ENCODE peak calls at places on chromosomes 5 and 9, in five cellular contexts. I is transverse colon, T is adrenal gland, O is fibroblast of lung, P is upper lobe of left lung. Y is an unnamed sample.

GRCh38 chr9:76810377-76810957 is 46.2 kb downstream of the PCA3 start:
- DNase-seq in I (peak; percentile 55), T (peak; percentile 56), O (peak; percentile 53), P (peak; percentile 24), Y (peak; percentile 81)

GRCh38 chr9:95626885-95627558 is 110.3 kb upstream of the PTCH1 start:
- DNase-seq in I (peak; percentile 49), T (peak; percentile 17), O (no peak), P (peak; percentile 52), Y (no peak)

GRCh38 chr5:45533692-45534091 is 162.5 kb downstream of the HCN1 start:
- DNase-seq in I (no peak), T (no peak), O (no peak), P (no peak), Y (no peak)

GRCh38 chr9:84669293-84670105 is at the start of gene NTRK2:
- DNase-seq in I (no peak), T (no peak), O (peak; percentile 46), P (no peak), Y (peak; percentile 58)

GRCh38 chr5:159207616-159208507 is 1.5 kb downstream of the RNF145 start:
- DNase-seq in I (peak; percentile 82), T (peak; percentile 89), O (peak; percentile 91), P (peak; percentile 81), Y (peak; percentile 85)

GRCh38 chr5:39801306-39801705 is 376.5 kb upstream of the DAB2 start:
- DNase-seq in I (no peak), T (no peak), O (no peak), P (no peak), Y (no peak)

GRCh38 chr5:138305797-138306196 is 25.8 kb downstream of the CDC25C start:
- DNase-seq in I (no peak), T (peak; percentile 81), O (no peak), P (peak; percentile 24), Y (no peak)

GRCh38 chr5:155128786-155129512 is 115.4 kb downstream of the KIF4B start:
- DNase-seq in I (no peak), T (peak; percentile 84), O (no peak), P (no peak), Y (no peak)

GRCh38 chr5:137605377-137605776 is 106.3 kb upstream of the SPOCK1 start:
- DNase-seq in I (no peak), T (no peak), O (peak; percentile 35), P (no peak), Y (peak; percentile 30)

GRCh38 chr9:93898502-93899426 is 56.4 kb downstream of the BARX1 start:
- DNase-seq in I (peak; percentile 5), T (no peak), O (no peak), P (peak; percentile 5), Y (no peak)

GRCh38 chr9:80012557-80013330 is 441.0 kb downstream of the TLE4 start:
- DNase-seq in I (no peak), T (no peak), O (no peak), P (no peak), Y (no peak)

GRCh38 chr5:89301572-89302025 is 418.6 kb upstream of the MEF2C start:
- DNase-seq in I (peak; percentile 9), T (no peak), O (no peak), P (no peak), Y (no peak)

GRCh38 chr5:179323026-179323571 is 22.2 kb downstream of the ADAMTS2 start:
- DNase-seq in I (no peak), T (no peak), O (no peak), P (no peak), Y (no peak)

GRCh38 chr9:1881708-1882351 is 133.3 kb upstream of the SMARCA2 start:
- DNase-seq in I (no peak), T (no peak), O (no peak), P (no peak), Y (no peak)

GRCh38 chr9:104572612-104573011 is 3.6 kb downstream of the OR13C8 start:
- DNase-seq in I (no peak), T (no peak), O (no peak), P (no peak), Y (no peak)

GRCh38 chr5:8848362-8848761 is 697.5 kb downstream of the SEMA5A start:
- DNase-seq in I (no peak), T (no peak), O (no peak), P (no peak), Y (no peak)

GRCh38 chr9:88697764-88698436 is 162.9 kb downstream of the NXNL2 start:
- DNase-seq in I (no peak), T (no peak), O (peak; percentile 9), P (no peak), Y (no peak)

GRCh38 chr5:82406200-82406773 is 128.1 kb upstream of the RPS23 start:
- DNase-seq in I (no peak), T (peak; percentile 31), O (peak; percentile 96), P (peak; percentile 51), Y (no peak)

GRCh38 chr5:146588331-146588730 is 72.3 kb upstream of the GPR151 start:
- DNase-seq in I (no peak), T (no peak), O (peak; percentile 59), P (no peak), Y (no peak)

GRCh38 chr9:109716631-109717030 is 63.4 kb upstream of the PALM2AKAP2 start:
- DNase-seq in I (no peak), T (no peak), O (peak; percentile 26), P (no peak), Y (no peak)

GRCh38 chr5:139733698-139734491 is 61.7 kb upstream of the PSD2 start:
- DNase-seq in I (peak; percentile 56), T (no peak), O (no peak), P (no peak), Y (no peak)

GRCh38 chr9:136342191-136343120 is 15.1 kb downstream of the GPSM1 start:
- DNase-seq in I (peak; percentile 87), T (peak; percentile 87), O (peak; percentile 70), P (peak; percentile 92), Y (peak; percentile 80)

GRCh38 chr5:74063821-74064598 is 438.0 kb downstream of the ARHGEF28 start:
- DNase-seq in I (no peak), T (no peak), O (peak; percentile 98), P (no peak), Y (peak; percentile 83)

GRCh38 chr9:98185021-98185567 is 7.3 kb downstream of the CORO2A start:
- DNase-seq in I (no peak), T (no peak), O (no peak), P (no peak), Y (no peak)

GRCh38 chr5:147101654-147102053 is 133.2 kb upstream of the STK32A start:
- DNase-seq in I (no peak), T (peak; percentile 54), O (peak; percentile 35), P (no peak), Y (no peak)

GRCh38 chr5:132264546-132265335 is 7.2 kb downstream of the PDLIM4 start:
- DNase-seq in I (no peak), T (no peak), O (no peak), P (no peak), Y (no peak)

GRCh38 chr9:137752426-137752825 is 125.2 kb upstream of the CACNA1B start:
- DNase-seq in I (no peak), T (no peak), O (no peak), P (no peak), Y (no peak)

GRCh38 chr5:83277154-83277553 is 194.4 kb upstream of the VCAN start:
- DNase-seq in I (no peak), T (no peak), O (no peak), P (no peak), Y (no peak)

GRCh38 chr5:137750436-137750835 is 3.7 kb downstream of the HNRNPA0 start:
- DNase-seq in I (no peak), T (no peak), O (no peak), P (no peak), Y (no peak)

GRCh38 chr9:91207889-91208651 is 153.6 kb downstream of the AUH start:
- DNase-seq in I (no peak), T (no peak), O (peak; percentile 58), P (no peak), Y (peak; percentile 84)

GRCh38 chr5:178227138-178227659 is 5.4 kb downstream of the PHYKPL start:
- DNase-seq in I (no peak), T (no peak), O (peak; percentile 57), P (no peak), Y (no peak)

GRCh38 chr5:112270299-112271293 is 148.5 kb downstream of the EPB41L4A start:
- DNase-seq in I (no peak), T (no peak), O (no peak), P (no peak), Y (peak; percentile 61)

GRCh38 chr5:83715316-83716060 is 5.2 kb downstream of the HAPLN1 start:
- DNase-seq in I (no peak), T (no peak), O (peak; percentile 40), P (no peak), Y (no peak)

GRCh38 chr5:76367623-76368366 is 35.3 kb upstream of the IQGAP2 start:
- DNase-seq in I (no peak), T (no peak), O (peak; percentile 24), P (no peak), Y (no peak)

GRCh38 chr5:168288349-168289245 is 2.8 kb upstream of the WWC1 start:
- DNase-seq in I (peak; percentile 83), T (peak; percentile 49), O (peak; percentile 35), P (peak; percentile 71), Y (no peak)
- H3K27ac ChIP-seq in I (peak overlapping the region; percentile 58), T (no peak overlapping the region), O (no peak overlapping the region), P (peak overlapping the region; percentile 67), Y (no peak overlapping the region)

GRCh38 chr9:5773324-5773999 is 59.5 kb downstream of the ERMP1 start:
- DNase-seq in I (no peak), T (no peak), O (peak; percentile 51), P (no peak), Y (no peak)
- TF ChIP-seq CTCF in I (no peak), T (no peak), O (no peak), P (no peak), Y (peak; percentile 17)

DNA sequence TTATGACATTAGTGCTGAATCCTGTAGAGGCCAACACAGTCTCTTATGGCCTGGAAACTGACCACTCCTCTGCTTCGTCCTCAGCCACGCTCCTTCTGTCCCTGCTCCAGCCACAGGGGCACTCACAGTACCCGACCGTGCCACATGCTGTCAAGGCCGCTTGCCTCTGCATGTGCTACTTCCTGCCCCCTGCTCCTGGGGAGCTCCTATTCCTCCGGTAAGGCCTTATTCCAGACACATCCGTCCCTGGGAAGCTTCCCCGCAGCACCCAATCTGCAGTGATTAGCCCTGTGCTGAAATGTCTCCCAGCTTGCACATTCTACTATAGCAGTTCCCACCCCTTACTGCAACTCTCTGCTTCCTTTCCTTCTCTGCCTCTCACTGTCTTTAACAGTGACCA is 187.5 kb downstream of the CRB2 start:
- DNase-seq in I (no peak), T (no peak), O (no peak), P (no peak), Y (no peak)
- H3K27ac ChIP-seq in I (no peak overlapping the region), T (no peak overlapping the region), O (no peak overlapping the region), P (no peak overlapping the region), Y (no peak overlapping the region)

DNA sequence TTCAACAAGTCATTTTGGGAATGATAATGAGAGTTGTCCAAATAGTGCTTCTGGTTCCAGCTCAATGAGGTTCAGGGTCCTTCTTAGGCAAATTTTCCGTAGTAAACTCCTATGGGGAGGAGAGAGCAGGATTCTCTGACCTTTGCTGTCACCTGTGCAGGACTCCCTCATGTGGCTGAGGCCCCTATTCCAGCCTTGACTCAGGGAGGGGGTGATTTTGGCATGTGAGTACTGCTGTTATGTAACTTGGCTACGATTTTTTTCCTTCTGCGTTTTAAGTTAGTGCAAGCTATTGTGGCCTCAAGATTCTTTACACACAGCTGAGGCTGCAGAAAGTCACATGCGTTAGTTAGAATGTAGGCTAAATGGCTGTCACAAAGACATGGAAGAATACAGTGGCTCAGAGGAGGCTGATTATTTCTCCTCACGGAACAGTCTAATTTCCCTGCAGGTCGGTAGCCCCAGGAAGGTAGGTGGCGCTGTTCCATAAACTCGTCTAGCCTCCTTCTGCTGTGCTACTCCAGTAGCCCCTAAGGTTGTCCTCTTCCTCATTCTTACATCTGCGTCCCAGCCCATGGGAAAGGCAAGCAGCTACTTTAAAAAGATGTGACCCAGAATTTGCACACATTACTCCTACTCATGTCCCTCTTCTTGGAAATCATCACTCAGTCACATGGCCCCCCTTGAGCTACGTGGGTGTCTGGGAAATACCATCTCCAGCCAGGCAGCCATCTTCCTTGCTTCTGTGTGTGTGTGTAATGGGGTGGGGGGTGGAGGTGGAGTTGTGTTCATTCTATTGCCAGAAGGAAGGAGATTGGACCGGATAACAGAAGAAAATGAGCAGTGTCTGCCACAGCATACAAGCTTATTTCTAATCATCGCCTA is 486.5 kb downstream of the CCDC171 start:
- DNase-seq in I (peak; percentile 11), T (no peak), O (peak; percentile 45), P (no peak), Y (peak; percentile 46)
- TF ChIP-seq CTCF in I (peak; percentile 19), T (no peak), O (peak; percentile 28), P (no peak), Y (peak; percentile 28)

Y was measured in cardiac muscle cell.